ENCODE peak calls at places on chromosomes 7 and 10, in four cellular contexts. One of them, this sample, is unnamed.

GRCh38 chr7:39517240-39517639 is 49.0 kb upstream of the YAE1 start:
- DNase-seq in HepG2: no peak
- DNase-seq in GM12878: no peak
- DNase-seq in A549: no peak
- DNase-seq in this sample: no peak

GRCh38 chr7:101901661-101902491 is 84.5 kb downstream of the CUX1 start:
- DNase-seq in GM12878: no peak
- DNase-seq in A549: no peak
- DNase-seq in HepG2: no peak
- DNase-seq in this sample: peak

GRCh38 chr10:57338823-57339558 is 928.7 kb downstream of the IPMK start:
- DNase-seq in GM12878: peak
- DNase-seq in HepG2: peak
- DNase-seq in A549: peak
- DNase-seq in this sample: peak

GRCh38 chr7:23072916-23073315 is 32.7 kb upstream of the KLHL7 start:
- DNase-seq in HepG2: no peak
- DNase-seq in A549: no peak
- DNase-seq in GM12878: no peak
- DNase-seq in this sample: peak

GRCh38 chr7:151727579-151728285 is 149.2 kb downstream of the PRKAG2 start:
- DNase-seq in A549: peak
- DNase-seq in HepG2: no peak
- DNase-seq in GM12878: no peak
- DNase-seq in this sample: peak

GRCh38 chr10:46019170-46019528 is 11.3 kb downstream of the NCOA4 start:
- DNase-seq in A549: no peak
- DNase-seq in HepG2: no peak
- DNase-seq in GM12878: no peak
- DNase-seq in this sample: no peak

GRCh38 chr10:124683816-124684215 is 60.4 kb downstream of the FAM53B start:
- DNase-seq in HepG2: no peak
- DNase-seq in A549: no peak
- DNase-seq in GM12878: no peak
- DNase-seq in this sample: no peak

GRCh38 chr7:44998153-44998871 is 1.7 kb upstream of the CCM2 start:
- DNase-seq in HepG2: no peak
- DNase-seq in A549: no peak
- DNase-seq in GM12878: no peak
- DNase-seq in this sample: no peak

GRCh38 chr10:130194194-130194990 is 58.2 kb downstream of the GLRX3 start:
- DNase-seq in A549: no peak
- DNase-seq in GM12878: no peak
- DNase-seq in HepG2: no peak
- DNase-seq in this sample: no peak

GRCh38 chr7:42189535-42189934 is 47.5 kb downstream of the GLI3 start:
- DNase-seq in GM12878: no peak
- DNase-seq in HepG2: no peak
- DNase-seq in A549: no peak
- DNase-seq in this sample: no peak

GRCh38 chr7:128105228-128106022 is 74.2 kb upstream of the LRRC4 start:
- DNase-seq in GM12878: no peak
- DNase-seq in HepG2: no peak
- DNase-seq in A549: no peak
- DNase-seq in this sample: no peak

GRCh38 chr7:128106840-128107239 is 75.6 kb upstream of the LRRC4 start:
- DNase-seq in GM12878: no peak
- DNase-seq in HepG2: no peak
- DNase-seq in A549: no peak
- DNase-seq in this sample: no peak

GRCh38 chr7:128110641-128111365 is 79.6 kb upstream of the LRRC4 start:
- DNase-seq in A549: no peak
- DNase-seq in GM12878: no peak
- DNase-seq in HepG2: no peak
- DNase-seq in this sample: no peak

GRCh38 chr7:128108641-128109423 is 77.6 kb upstream of the LRRC4 start:
- DNase-seq in HepG2: no peak
- DNase-seq in GM12878: peak
- DNase-seq in A549: no peak
- DNase-seq in this sample: no peak

DNA sequence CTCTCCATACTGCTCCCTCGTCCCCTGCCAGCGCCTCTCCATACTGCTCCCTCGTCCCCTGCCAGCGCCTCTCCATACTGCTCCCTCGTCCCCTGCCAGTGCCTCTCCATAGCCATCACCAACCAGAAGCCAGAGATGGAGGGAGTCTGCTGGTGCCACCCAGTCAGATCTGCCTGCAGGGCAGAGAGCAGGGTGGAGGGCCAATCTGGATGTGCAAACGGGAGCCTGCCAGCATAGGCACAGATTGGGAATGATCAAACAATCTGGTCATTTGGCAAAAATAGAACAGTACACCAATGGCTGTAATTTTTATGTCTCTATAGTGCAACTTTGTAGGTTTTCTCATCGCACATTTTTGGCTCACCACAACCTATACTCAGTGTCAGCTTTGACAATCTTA is 76.9 kb upstream of the LRRC4 start:
- DNase-seq in A549: no peak
- DNase-seq in HepG2: no peak
- DNase-seq in GM12878: no peak
- DNase-seq in this sample: no peak
- TF ChIP-seq POLR2AphosphoS2 in A549: no peak
- TF ChIP-seq POLR2AphosphoS2 in HepG2: no peak
- TF ChIP-seq POLR2AphosphoS2 in GM12878: no peak
- TF ChIP-seq POLR2AphosphoS2 in this sample: no peak

GRCh38 chr10:127802532-127803055 is 65.6 kb downstream of the FOXI2 start:
- DNase-seq in GM12878: no peak
- DNase-seq in HepG2: no peak
- DNase-seq in A549: no peak
- DNase-seq in this sample: no peak
- TF ChIP-seq POLR2AphosphoS2 in GM12878: no peak
- TF ChIP-seq POLR2AphosphoS2 in HepG2: no peak
- TF ChIP-seq POLR2AphosphoS2 in A549: no peak
- TF ChIP-seq POLR2AphosphoS2 in this sample: no peak

GRCh38 chr7:128882134-128882533 is 19.5 kb downstream of the ATP6V1F start:
- DNase-seq in GM12878: no peak
- DNase-seq in HepG2: no peak
- DNase-seq in A549: no peak
- DNase-seq in this sample: no peak

GRCh38 chr7:128880791-128881457 is 18.3 kb downstream of the ATP6V1F start:
- DNase-seq in GM12878: no peak
- DNase-seq in HepG2: no peak
- DNase-seq in A549: no peak
- DNase-seq in this sample: no peak

GRCh38 chr7:128879939-128880746 is 17.5 kb downstream of the ATP6V1F start:
- DNase-seq in A549: peak
- DNase-seq in HepG2: peak
- DNase-seq in GM12878: no peak
- DNase-seq in this sample: peak

GRCh38 chr7:128879461-128879938 is 16.8 kb downstream of the ATP6V1F start:
- DNase-seq in A549: no peak
- DNase-seq in HepG2: no peak
- DNase-seq in GM12878: no peak
- DNase-seq in this sample: peak

GRCh38 chr7:128881458-128882125 is 18.9 kb downstream of the ATP6V1F start:
- DNase-seq in HepG2: no peak
- DNase-seq in A549: no peak
- DNase-seq in GM12878: no peak
- DNase-seq in this sample: no peak
- TF ChIP-seq POLR2AphosphoS2 in HepG2: no peak
- TF ChIP-seq POLR2AphosphoS2 in A549: no peak
- TF ChIP-seq POLR2AphosphoS2 in GM12878: no peak
- TF ChIP-seq POLR2AphosphoS2 in this sample: no peak

DNA sequence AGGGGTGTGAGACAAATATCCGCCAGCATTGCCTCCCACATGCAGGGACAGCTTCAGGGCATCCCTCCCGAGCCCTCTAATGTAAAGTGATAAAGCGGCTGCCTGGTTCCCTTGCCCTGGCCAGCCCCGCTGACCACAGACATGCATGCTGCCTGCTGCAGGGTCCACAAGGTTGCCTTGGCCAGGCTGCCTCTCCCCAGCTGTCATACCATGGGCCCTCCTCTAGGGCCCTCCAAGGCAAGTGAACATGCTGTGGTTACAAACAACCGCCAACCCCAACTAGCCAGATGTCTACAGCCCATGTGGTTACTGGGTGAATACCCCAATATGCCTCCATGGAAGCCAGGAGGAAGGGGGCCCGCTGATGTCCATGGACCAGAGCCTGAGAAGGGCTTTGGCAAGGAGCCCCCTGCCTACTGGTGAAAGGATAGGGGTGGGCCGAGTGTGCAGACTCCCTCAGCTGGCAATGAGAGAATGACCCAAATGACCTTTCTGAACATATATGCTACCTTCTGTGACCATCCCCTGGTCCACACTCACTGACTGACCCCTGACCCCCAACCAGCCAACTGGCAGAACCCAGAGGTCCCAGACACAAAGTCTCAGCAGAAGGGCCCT is 37.4 kb downstream of the GRID1 start:
- DNase-seq in HepG2: no peak
- DNase-seq in GM12878: no peak
- DNase-seq in A549: no peak
- DNase-seq in this sample: no peak
- TF ChIP-seq POLR2AphosphoS2 in HepG2: no peak
- TF ChIP-seq POLR2AphosphoS2 in GM12878: no peak
- TF ChIP-seq POLR2AphosphoS2 in A549: no peak
- TF ChIP-seq POLR2AphosphoS2 in this sample: no peak

GRCh38 chr7:115937960-115938359 is 92.6 kb downstream of the TFEC start:
- DNase-seq in A549: no peak
- DNase-seq in GM12878: no peak
- DNase-seq in HepG2: no peak
- DNase-seq in this sample: no peak

GRCh38 chr7:115940462-115941060 is 90.0 kb downstream of the TFEC start:
- DNase-seq in A549: no peak
- DNase-seq in HepG2: no peak
- DNase-seq in GM12878: no peak
- DNase-seq in this sample: no peak

DNA sequence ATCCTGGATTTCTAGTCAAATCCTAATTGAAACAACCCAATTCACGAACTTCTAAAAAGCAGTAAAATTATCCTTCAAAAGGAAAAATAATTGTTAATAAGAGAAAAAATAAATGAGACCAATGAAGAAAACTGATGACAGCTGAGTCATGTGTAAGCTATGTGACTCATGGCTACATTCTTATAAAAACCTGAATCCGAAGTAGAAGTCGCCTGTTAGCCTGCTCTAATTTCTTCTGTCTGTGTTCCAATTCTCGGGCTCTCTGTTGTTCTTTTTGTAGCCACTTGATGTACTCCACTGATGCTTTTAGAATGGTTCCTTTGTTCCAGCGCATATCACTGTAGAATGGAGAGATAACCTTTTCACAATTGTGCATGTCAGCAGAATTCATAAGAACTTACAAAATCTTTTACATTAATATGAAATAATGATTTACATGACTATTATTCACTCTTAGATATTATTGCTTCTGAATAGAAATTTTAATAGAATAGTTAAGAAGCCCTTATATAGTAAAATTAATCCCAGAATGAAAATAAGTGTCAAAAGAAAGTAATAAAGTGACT is 88.8 kb downstream of the TFEC start:
- DNase-seq in HepG2: no peak
- DNase-seq in A549: no peak
- DNase-seq in GM12878: no peak
- DNase-seq in this sample: no peak
- TF ChIP-seq POLR2AphosphoS2 in HepG2: no peak
- TF ChIP-seq POLR2AphosphoS2 in A549: no peak
- TF ChIP-seq POLR2AphosphoS2 in GM12878: no peak
- TF ChIP-seq POLR2AphosphoS2 in this sample: no peak

GRCh38 chr7:130273081-130273699 is 6.5 kb downstream of the CPA2 start:
- DNase-seq in HepG2: no peak
- DNase-seq in A549: no peak
- DNase-seq in GM12878: no peak
- DNase-seq in this sample: peak

GRCh38 chr7:130274983-130275649 is 8.5 kb downstream of the CPA2 start:
- DNase-seq in HepG2: no peak
- DNase-seq in GM12878: no peak
- DNase-seq in A549: no peak
- DNase-seq in this sample: no peak

GRCh38 chr7:130275826-130276291 is 9.2 kb downstream of the CPA2 start:
- DNase-seq in HepG2: no peak
- DNase-seq in A549: no peak
- DNase-seq in GM12878: no peak
- DNase-seq in this sample: no peak

GRCh38 chr7:130272456-130273080 is 5.9 kb downstream of the CPA2 start:
- DNase-seq in HepG2: no peak
- DNase-seq in GM12878: no peak
- DNase-seq in A549: no peak
- DNase-seq in this sample: no peak

GRCh38 chr7:130273863-130274262 is 7.2 kb downstream of the CPA2 start:
- DNase-seq in HepG2: no peak
- DNase-seq in A549: no peak
- DNase-seq in GM12878: no peak
- DNase-seq in this sample: no peak
- TF ChIP-seq POLR2AphosphoS2 in HepG2: no peak
- TF ChIP-seq POLR2AphosphoS2 in A549: no peak
- TF ChIP-seq POLR2AphosphoS2 in GM12878: no peak
- TF ChIP-seq POLR2AphosphoS2 in this sample: no peak

GRCh38 chr7:21256310-21256877 is 171.5 kb upstream of the SP4 start:
- DNase-seq in GM12878: no peak
- DNase-seq in A549: peak
- DNase-seq in HepG2: peak
- DNase-seq in this sample: no peak
- TF ChIP-seq POLR2AphosphoS2 in GM12878: no peak
- TF ChIP-seq POLR2AphosphoS2 in A549: no peak
- TF ChIP-seq POLR2AphosphoS2 in HepG2: no peak
- TF ChIP-seq POLR2AphosphoS2 in this sample: no peak